ENCODE peak calls at places on chromosome 2, in five cellular contexts. Y is naive thymus-derived CD4-positive, alpha-beta T cell; K is left ventricle myocardium inferior; U is AG04450; M is CD8-positive, alpha-beta memory T cell. T is an unnamed sample.

GRCh38 chr2:160838691-160839090 is 321.5 kb upstream of the TANK start:
- DNase-seq in Y (no peak), K (no peak), U (no peak), M (no peak), T (no peak)

GRCh38 chr2:150327546-150328495 is 159.6 kb downstream of the RND3 start:
- DNase-seq in Y (no peak), K (no peak), U (no peak), M (no peak), T (no peak)

GRCh38 chr2:132538331-132538855 is 121.8 kb downstream of the GPR39 start:
- DNase-seq in Y (no peak), K (no peak), U (no peak), M (no peak), T (no peak)

GRCh38 chr2:135948642-135949355 is 36.6 kb downstream of the DARS1 start:
- DNase-seq in Y (no peak), K (no peak), U (no peak), M (no peak), T (no peak)

GRCh38 chr2:228417966-228418365 is 236.5 kb upstream of the SPHKAP start:
- DNase-seq in Y (no peak), K (no peak), U (no peak), M (no peak), T (no peak)

GRCh38 chr2:54954705-54955357 is 95.4 kb downstream of the RTN4 start:
- DNase-seq in Y (no peak), K (no peak), U (no peak), M (no peak), T (no peak)

GRCh38 chr2:131153529-131153928 is 48.4 kb downstream of the PLEKHB2 start:
- DNase-seq in Y (no peak), K (no peak), U (no peak), M (no peak), T (no peak)

GRCh38 chr2:241843321-241844065 is 15.2 kb downstream of the PDCD1 start:
- DNase-seq in Y (no peak), K (no peak), U (no peak), M (no peak), T (peak)

DNA sequence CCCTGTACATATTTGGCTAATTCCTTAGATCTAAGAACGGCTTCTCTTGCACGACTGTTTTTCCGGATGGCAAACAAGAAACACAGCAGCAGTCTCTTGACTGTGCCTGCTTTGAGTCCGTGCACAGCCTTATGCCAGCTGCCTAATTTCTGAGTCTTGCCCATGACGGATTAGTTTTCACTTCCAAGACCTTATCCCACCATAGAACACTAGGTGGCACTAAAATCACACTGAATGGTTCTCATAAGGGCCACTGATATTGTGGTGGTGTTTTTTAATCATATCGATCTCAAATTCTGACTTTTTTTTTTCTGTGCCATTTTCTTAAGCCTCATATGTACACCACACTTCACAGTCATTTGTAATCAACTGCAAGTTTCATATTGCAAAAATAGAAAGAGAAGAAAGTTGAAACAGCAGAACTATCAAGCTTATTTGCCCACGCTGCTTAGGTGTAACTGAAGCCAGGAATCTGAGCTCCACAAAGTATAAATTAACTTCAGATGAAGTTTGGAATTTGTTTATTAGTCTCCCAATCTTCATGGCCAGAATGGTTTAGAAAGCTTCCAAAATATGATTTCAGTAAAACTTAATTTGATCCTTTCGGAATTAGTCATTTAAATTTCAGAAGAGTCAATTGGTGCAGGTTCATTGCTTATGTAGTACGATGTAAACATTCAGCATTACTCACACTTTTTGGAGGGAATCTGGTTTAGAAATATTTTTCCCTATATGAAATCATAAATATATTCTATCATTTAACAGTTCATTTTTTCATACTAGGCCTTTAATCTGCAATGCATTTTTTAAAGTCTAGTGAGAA is 45.5 kb upstream of the SCN7A start:
- DNase-seq in Y (peak), K (no peak), U (peak), M (no peak), T (no peak)
- H3K4me3 ChIP-seq in Y (no peak), K (no peak), U (peak), M (no peak), T (peak)

DNA sequence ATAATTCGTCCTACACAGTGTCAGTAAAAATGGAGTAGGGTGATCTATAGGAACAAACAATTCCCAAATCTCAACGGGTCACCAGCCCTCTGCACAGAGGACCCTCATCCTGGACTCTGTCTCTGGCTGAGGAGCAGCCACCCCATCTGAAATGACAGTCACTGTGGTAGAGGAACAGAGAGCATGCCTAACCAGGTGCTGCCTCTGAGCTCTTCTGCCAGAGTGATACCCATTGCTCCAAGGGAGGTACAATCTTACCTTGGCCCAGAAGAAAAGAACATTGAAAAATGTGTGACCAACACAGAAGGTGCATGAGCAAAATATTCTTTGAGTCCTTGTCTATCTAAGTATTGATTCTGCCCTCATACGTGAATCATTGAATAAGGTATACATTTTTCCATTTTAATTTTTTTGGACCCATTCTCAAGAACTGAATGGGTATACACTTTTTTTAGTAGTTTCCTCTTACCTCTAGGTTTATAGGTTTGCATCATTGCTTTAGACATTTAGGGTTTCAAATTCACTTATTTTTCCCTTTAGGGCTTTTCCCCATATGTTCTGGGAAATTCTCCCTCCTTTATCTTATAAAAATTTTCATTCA is 8.7 kb downstream of the SP140 start:
- DNase-seq in Y (no peak), K (no peak), U (no peak), M (no peak), T (no peak)
- H3K27ac ChIP-seq in Y (no peak), K (no peak), U (no peak), M (no peak), T (no peak)

DNA sequence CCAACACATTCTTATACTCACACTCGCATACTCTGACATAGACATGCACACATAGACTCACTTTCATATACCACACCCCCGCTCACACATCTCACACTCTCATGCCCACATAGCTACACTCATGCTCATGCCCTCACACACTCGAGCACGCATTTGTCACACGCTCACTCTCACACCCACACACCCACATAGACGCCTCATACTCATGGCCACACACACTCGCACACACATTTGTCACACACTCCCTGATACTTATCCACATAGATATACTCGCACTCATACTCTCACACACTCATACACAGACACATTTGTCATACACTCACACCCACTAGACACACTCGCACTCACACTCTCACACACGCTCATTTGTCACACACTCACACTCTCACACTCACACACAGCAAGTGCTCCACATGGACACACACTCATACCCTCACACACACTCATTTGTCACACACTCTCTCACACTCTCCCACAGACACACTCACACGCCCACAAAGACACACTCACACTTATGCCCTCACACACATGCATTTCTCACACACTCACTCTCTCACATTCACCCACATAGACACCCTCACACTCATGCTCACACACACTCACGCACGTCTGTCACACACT is 50.9 kb downstream of the TNP1 start:
- DNase-seq in Y (no peak), K (no peak), U (no peak), M (no peak), T (no peak)
- H3K4me3 ChIP-seq in Y (no peak), K (no peak), U (no peak), M (no peak), T (no peak)

GRCh38 chr2:8247905-8248622 is 433.8 kb upstream of the ID2 start:
- DNase-seq in Y (no peak), K (no peak), U (no peak), M (no peak), T (no peak)
- H3K27ac ChIP-seq in Y (no peak), K (peak), U (no peak), M (no peak), T (peak)

GRCh38 chr2:189190696-189191095 is 11.1 kb upstream of the COL5A2 start:
- DNase-seq in Y (no peak), K (no peak), U (no peak), M (no peak), T (no peak)
- H3K4me3 ChIP-seq in Y (no peak), K (no peak), U (no peak), M (no peak), T (no peak)

DNA sequence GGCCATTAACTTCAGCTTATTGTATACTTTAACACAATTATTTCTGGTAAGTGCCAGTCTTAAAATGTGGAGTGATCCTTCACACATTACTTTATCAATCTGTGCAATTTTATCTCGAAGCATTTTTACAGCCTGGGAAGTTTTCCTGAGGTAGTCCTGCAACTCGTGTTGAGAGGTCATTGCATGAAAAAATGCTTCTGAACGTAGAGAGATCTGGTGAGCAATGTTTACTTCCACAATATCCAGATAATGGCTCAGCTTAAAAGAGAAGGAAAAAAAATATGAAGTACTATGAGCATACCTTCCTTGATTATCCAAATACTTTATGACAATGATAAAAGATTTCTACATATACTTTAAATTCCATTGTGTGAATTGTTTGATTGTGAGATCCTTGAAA is 57.0 kb downstream of the VPS54 start:
- DNase-seq in Y (no peak), K (no peak), U (no peak), M (no peak), T (no peak)
- H3K27ac ChIP-seq in Y (no peak), K (no peak), U (no peak), M (no peak), T (no peak)

DNA sequence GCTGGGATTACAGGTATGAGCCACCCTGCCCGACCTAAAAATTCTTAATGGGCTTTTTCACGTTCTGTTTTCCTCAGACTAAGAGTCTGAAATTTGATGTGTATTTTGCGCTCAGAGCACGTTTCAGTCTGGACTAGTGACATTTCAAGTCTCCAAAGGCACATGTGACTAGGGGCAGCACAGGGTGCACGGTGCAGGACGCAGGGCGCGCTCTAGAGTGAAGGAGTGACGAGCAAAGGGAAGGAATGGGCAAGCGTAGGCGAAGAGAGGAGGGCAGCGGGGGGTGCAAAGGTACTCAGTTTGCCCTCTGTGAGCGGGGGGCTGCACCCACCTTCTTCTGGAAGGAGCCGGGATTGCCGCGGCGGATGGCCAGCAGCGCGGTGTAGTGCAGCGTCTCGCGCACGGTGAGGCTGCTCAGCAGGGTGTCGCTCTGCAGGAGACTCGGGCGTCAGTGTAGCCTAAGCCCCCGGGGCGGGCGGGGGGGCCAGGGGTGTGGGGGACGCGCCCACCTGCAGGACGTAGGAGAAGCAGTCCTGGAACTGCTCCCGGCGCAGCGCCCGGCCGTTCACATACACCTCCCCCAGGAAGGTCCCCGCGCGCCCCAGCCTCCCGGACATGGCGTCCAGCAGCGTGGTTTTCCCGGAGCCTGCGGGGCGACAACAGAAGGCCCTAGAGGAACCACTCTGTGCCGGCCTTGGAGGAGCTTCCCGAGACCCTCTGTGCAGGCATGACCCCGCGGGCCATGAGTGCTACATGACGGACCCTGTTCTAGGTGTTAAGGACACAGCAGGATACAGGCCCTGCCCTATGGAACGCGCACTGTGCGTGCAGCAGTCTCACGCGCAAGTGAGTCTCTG is 7.0 kb downstream of the ABCG5 start:
- DNase-seq in Y (no peak), K (no peak), U (no peak), M (no peak), T (no peak)
- H3K4me3 ChIP-seq in Y (no peak), K (peak), U (peak), M (no peak), T (peak)

GRCh38 chr2:215750763-215751162 is 262.6 kb downstream of the MREG start:
- DNase-seq in Y (peak), K (no peak), U (no peak), M (no peak), T (no peak)
- H3K27ac ChIP-seq in Y (no peak), K (no peak), U (no peak), M (no peak), T (no peak)

T was measured in coronary artery.